ENCODE peak calls at places on chromosomes 2 and 18, in nine cellular contexts. C, I, D, O, R, T, F, Z and H are unnamed samples.

GRCh38 chr2:110097506-110098220 is 18.0 kb downstream of the MALL start:
- DNase-seq in C (no peak), I (no peak), D (no peak), O (no peak), R (no peak), T (no peak), F (peak; percentile 13), Z (peak; percentile 80), H (no peak)

GRCh38 chr2:8477511-8478132 is 204.2 kb upstream of the ID2 start:
- DNase-seq in C (no peak), I (peak; percentile 54), D (no peak), O (no peak), R (no peak), T (no peak), F (no peak), Z (peak; percentile 50), H (peak; percentile 71)

GRCh38 chr2:173286153-173286809 is 68.4 kb upstream of the CDCA7 start:
- DNase-seq in C (no peak), I (no peak), D (no peak), O (no peak), R (no peak), T (no peak), F (no peak), Z (no peak), H (no peak)

GRCh38 chr2:85433511-85434089 is 15.1 kb downstream of the SH2D6 start:
- DNase-seq in C (peak; percentile 91), I (peak; percentile 54), D (peak; percentile 76), O (peak; percentile 96), R (no peak), T (no peak), F (no peak), Z (peak; percentile 70), H (no peak)

GRCh38 chr2:242024751-242025355 is 155.3 kb downstream of the RTP5 start:
- DNase-seq in C (no peak), I (no peak), D (no peak), O (no peak), R (no peak), T (no peak), F (no peak), Z (no peak), H (no peak)

GRCh38 chr2:224941958-224942357 is 100.3 kb downstream of the DOCK10 start:
- DNase-seq in C (no peak), I (no peak), D (no peak), O (no peak), R (no peak), T (no peak), F (peak; percentile 36), Z (no peak), H (no peak)

GRCh38 chr2:69103495-69103894 is 90.5 kb downstream of the ANTXR1 start:
- DNase-seq in C (peak; percentile 54), I (no peak), D (no peak), O (no peak), R (no peak), T (no peak), F (no peak), Z (no peak), H (no peak)

GRCh38 chr2:113124181-113124961 is 3.0 kb upstream of the IL1RN start:
- DNase-seq in C (no peak), I (no peak), D (no peak), O (peak; percentile 17), R (no peak), T (no peak), F (no peak), Z (no peak), H (no peak)

GRCh38 chr2:118992740-118993391 is 50.9 kb downstream of the MARCO start:
- DNase-seq in C (no peak), I (no peak), D (no peak), O (no peak), R (peak; percentile 58), T (no peak), F (no peak), Z (no peak), H (no peak)

GRCh38 chr18:59388180-59388579 is 29.1 kb upstream of the LMAN1 start:
- DNase-seq in C (no peak), I (no peak), D (no peak), O (no peak), R (no peak), T (no peak), F (no peak), Z (no peak), H (no peak)